ENCODE peak calls at places on chromosomes 7 and 10, in ten cellular contexts. P is astrocyte, V is GM10248, F is BJ, Z is HL-60, C is psoas muscle, T is HFFc6, A is AG04450, S is upper lobe of right lung, M is breast epithelium. N is an unnamed sample.

GRCh38 chr10:122276611-122277205 is 5.6 kb downstream of the BTBD16 start:
- DNase-seq in P (peak), V (no peak), F (no peak), Z (no peak), C (no peak), T (peak), A (no peak), S (no peak), M (no peak), N (no peak)

GRCh38 chr7:152076324-152076821 is 50.9 kb downstream of the GALNT11 start:
- DNase-seq in P (no peak), V (peak), F (no peak), Z (peak), C (no peak), T (no peak), A (no peak), S (no peak), M (no peak), N (peak)

GRCh38 chr10:70271996-70272924 is 11.5 kb downstream of the NPFFR1 start:
- DNase-seq in P (no peak), V (no peak), F (no peak), Z (no peak), C (no peak), T (no peak), A (no peak), S (no peak), M (no peak), N (no peak)

GRCh38 chr10:89414879-89415821 is 782 bp downstream of the IFIT5 start:
- DNase-seq in P (peak), V (peak), F (no peak), Z (no peak), C (peak), T (peak), A (no peak), S (peak), M (peak), N (peak)

GRCh38 chr10:132510174-132510611 is 27.4 kb upstream of the INPP5A start:
- DNase-seq in P (no peak), V (no peak), F (no peak), Z (no peak), C (no peak), T (no peak), A (no peak), S (no peak), M (no peak), N (no peak)

GRCh38 chr10:17873946-17874345 is 64.8 kb downstream of the MRC1 start:
- DNase-seq in P (no peak), V (no peak), F (no peak), Z (no peak), C (no peak), T (no peak), A (no peak), S (no peak), M (no peak), N (no peak)

GRCh38 chr7:19116121-19117080 is 1.0 kb downstream of the TWIST1 start:
- DNase-seq in P (peak), V (peak), F (no peak), Z (no peak), C (peak), T (no peak), A (no peak), S (peak), M (no peak), N (peak)

GRCh38 chr10:112141297-112141696 is 42.3 kb downstream of the GPAM start:
- DNase-seq in P (no peak), V (no peak), F (no peak), Z (peak), C (no peak), T (no peak), A (no peak), S (no peak), M (no peak), N (no peak)

GRCh38 chr7:36129048-36129534 is 24.0 kb upstream of the EEPD1 start:
- DNase-seq in P (peak), V (no peak), F (no peak), Z (no peak), C (peak), T (peak), A (no peak), S (no peak), M (no peak), N (no peak)

GRCh38 chr7:90791596-90791995 is 195.5 kb downstream of the CDK14 start:
- DNase-seq in P (no peak), V (no peak), F (no peak), Z (no peak), C (no peak), T (no peak), A (no peak), S (no peak), M (no peak), N (no peak)

GRCh38 chr10:36023939-36024338 is 381.8 kb upstream of the FZD8 start:
- DNase-seq in P (peak), V (no peak), F (peak), Z (no peak), C (no peak), T (peak), A (peak), S (no peak), M (no peak), N (no peak)

GRCh38 chr10:127979017-127979416 is 72.1 kb downstream of the PTPRE start:
- DNase-seq in P (no peak), V (no peak), F (no peak), Z (no peak), C (no peak), T (no peak), A (no peak), S (no peak), M (no peak), N (no peak)

GRCh38 chr10:27223964-27224363 is 16.6 kb downstream of the ACBD5 start:
- DNase-seq in P (no peak), V (no peak), F (no peak), Z (peak), C (peak), T (peak), A (no peak), S (no peak), M (no peak), N (peak)

GRCh38 chr7:2999078-2999500 is 44.6 kb downstream of the CARD11 start:
- DNase-seq in P (no peak), V (no peak), F (no peak), Z (no peak), C (no peak), T (no peak), A (no peak), S (peak), M (no peak), N (no peak)

GRCh38 chr7:105678811-105679495 is 97.7 kb upstream of the EFCAB10 start:
- DNase-seq in P (no peak), V (peak), F (no peak), Z (peak), C (peak), T (no peak), A (no peak), S (peak), M (peak), N (peak)

GRCh38 chr10:31213959-31214358 is 105.1 kb upstream of the ZEB1 start:
- DNase-seq in P (no peak), V (no peak), F (no peak), Z (no peak), C (no peak), T (no peak), A (no peak), S (no peak), M (no peak), N (no peak)

GRCh38 chr7:108071551-108071950 is 58.6 kb downstream of the LAMB4 start:
- DNase-seq in P (no peak), V (no peak), F (no peak), Z (no peak), C (no peak), T (no peak), A (no peak), S (no peak), M (no peak), N (no peak)

GRCh38 chr10:98045785-98046389 is 15.5 kb upstream of the CRTAC1 start:
- DNase-seq in P (peak), V (peak), F (no peak), Z (peak), C (peak), T (peak), A (peak), S (peak), M (no peak), N (peak)

GRCh38 chr7:111732923-111733322 is 170.6 kb upstream of the IMMP2L start:
- DNase-seq in P (no peak), V (no peak), F (no peak), Z (no peak), C (no peak), T (no peak), A (no peak), S (no peak), M (no peak), N (no peak)

GRCh38 chr10:29304259-29305030 is 15.6 kb downstream of the LYZL1 start:
- DNase-seq in P (peak), V (peak), F (peak), Z (peak), C (peak), T (peak), A (peak), S (no peak), M (peak), N (peak)

GRCh38 chr7:97858221-97858620 is 14.0 kb downstream of the ASNS start:
- DNase-seq in P (no peak), V (no peak), F (no peak), Z (peak), C (no peak), T (no peak), A (no peak), S (no peak), M (no peak), N (no peak)

DNA sequence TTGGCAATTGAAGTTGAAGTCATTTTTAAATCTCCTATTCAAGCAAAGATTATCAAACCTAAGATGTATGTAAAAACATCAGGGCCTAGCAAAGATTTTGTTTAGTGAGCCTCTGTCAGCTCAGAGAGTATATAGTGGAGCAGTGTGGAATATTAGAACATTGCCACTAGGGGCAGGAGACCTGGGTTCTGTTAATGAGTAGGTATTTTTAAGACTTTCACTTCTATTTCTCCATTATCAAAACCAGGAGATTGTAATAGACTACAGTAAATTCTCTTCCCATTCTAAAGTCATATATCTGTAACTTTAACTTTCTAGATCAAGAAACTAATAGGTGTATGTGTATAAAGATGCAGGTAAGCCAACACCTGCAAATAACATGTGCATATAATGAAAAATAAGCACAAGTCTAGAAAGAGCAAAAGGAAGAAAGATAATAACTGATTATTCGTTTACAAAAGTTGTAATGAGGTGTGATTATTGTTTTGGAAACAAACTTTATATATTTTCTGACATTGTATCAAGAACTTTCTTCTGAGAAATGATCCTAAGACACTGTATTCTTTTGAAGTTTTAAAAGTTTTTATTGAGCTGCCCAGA is 64.4 kb downstream of the KCND2 start:
- DNase-seq in P (no peak), V (peak), F (no peak), Z (no peak), C (no peak), T (no peak), A (no peak), S (no peak), M (no peak), N (peak)
- TF ChIP-seq CTCF in P (peak), V (peak), F (peak), Z (peak), C (no peak), T (peak), A (peak), S (peak), M (no peak), N (no peak)

GRCh38 chr7:155300641-155301452 is 3.2 kb downstream of the INSIG1 start:
- DNase-seq in P (no peak), V (no peak), F (no peak), Z (no peak), C (no peak), T (no peak), A (no peak), S (no peak), M (no peak), N (no peak)
- TF ChIP-seq CTCF in P (no peak), V (no peak), F (no peak), Z (no peak), C (no peak), T (no peak), A (no peak), S (no peak), M (no peak), N (no peak)

GRCh38 chr7:88357794-88358533 is 51.3 kb upstream of the STEAP4 start:
- DNase-seq in P (no peak), V (no peak), F (no peak), Z (peak), C (no peak), T (no peak), A (no peak), S (no peak), M (no peak), N (no peak)
- TF ChIP-seq CTCF in P (peak), V (peak), F (no peak), Z (peak), C (peak), T (no peak), A (no peak), S (peak), M (no peak), N (no peak)

DNA sequence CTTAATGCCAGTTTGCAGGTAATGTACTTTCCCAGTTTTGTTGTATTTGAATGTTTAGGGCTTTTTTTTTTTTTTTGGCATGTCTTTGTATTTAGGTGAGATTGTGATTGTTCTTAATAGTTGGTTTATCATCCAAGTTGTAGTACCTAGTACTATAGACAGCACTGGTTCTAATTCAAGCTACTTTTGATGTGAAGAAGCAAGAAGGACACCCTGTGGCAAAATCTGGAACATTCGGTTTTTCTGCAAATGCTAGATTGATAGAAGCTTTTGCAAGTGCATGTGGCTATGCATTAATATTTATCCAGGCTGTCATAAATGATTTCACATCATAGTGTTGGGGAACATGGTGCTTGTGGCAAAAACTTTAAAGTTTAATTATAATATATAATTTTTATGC is 248.9 kb downstream of the FOXP2 start:
- DNase-seq in P (peak), V (no peak), F (no peak), Z (no peak), C (no peak), T (peak), A (peak), S (no peak), M (no peak), N (no peak)
- TF ChIP-seq CTCF in P (peak), V (peak), F (no peak), Z (no peak), C (no peak), T (peak), A (peak), S (no peak), M (no peak), N (no peak)

DNA sequence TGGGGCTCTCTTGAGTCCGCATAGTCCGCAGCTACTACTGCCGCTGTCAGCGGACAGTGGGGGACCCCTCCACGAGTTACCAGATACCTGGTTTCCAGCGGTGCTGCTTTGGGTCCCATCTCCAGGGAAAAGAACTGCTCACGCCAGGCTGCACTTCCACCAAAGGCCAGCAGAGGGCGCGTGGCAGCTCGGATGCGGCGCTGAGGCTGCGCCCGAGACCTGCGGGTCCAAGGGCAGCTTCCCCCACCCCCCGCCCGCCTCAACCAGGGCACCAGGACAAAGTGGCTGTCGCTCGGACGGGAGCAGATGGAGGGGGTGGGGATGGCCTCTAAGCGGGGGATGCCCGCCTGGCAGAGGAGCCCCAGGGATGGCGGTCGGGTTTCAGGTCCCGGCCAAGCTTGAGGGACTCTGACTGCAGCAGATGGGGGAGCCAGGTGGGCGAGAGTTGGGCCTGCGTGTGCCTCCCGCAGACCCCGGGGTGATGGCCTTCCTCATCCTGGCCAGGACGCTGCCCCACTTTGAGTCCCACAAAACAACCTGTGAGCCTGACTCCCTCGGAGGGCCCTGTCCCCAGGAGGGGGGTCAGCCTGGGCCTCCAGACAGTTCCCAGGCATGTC is 23.8 kb upstream of the ZNF735 start:
- DNase-seq in P (no peak), V (no peak), F (no peak), Z (no peak), C (peak), T (no peak), A (no peak), S (no peak), M (no peak), N (peak)
- TF ChIP-seq CTCF in P (no peak), V (no peak), F (peak), Z (no peak), C (peak), T (peak), A (peak), S (peak), M (no peak), N (peak)

GRCh38 chr10:77925795-77926565 is 575 bp downstream of the DLG5 start:
- DNase-seq in P (no peak), V (peak), F (no peak), Z (peak), C (peak), T (no peak), A (no peak), S (peak), M (peak), N (peak)
- TF ChIP-seq CTCF in P (no peak), V (peak), F (no peak), Z (no peak), C (no peak), T (no peak), A (no peak), S (no peak), M (no peak), N (no peak)

DNA sequence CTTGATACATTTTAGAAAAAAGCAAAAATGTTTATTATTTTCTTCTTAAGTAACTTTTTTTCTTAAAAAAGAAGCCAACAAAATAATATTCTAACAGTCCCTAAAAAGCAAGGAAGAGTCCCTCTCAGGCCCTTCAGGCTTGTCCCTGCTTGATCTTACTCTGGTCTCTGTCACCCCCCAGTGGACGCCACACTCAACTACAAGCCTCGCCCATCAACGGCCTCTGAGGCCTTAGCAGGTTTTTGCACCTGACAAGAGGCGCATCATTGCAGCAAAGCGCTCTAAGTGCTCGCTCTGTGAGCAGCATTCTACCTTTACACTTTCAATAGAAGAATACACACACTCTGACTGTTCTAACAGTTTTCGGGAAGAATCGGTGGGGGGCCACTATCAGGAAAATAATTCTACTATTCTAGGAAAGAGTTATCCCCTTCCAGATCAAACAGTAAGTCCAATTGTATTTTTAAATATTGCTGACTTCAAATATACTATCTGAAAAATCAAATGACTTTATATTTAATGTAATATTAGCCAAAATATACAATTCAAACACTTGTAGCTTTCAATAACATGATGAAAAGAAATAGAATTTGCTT is 139.2 kb downstream of the USP6NL start:
- DNase-seq in P (peak), V (peak), F (no peak), Z (peak), C (peak), T (peak), A (peak), S (no peak), M (no peak), N (peak)
- TF ChIP-seq CTCF in P (peak), V (peak), F (peak), Z (peak), C (peak), T (peak), A (peak), S (peak), M (peak), N (peak)

GRCh38 chr10:61592581-61592980 is 70.1 kb upstream of the CABCOCO1 start:
- DNase-seq in P (no peak), V (no peak), F (no peak), Z (no peak), C (no peak), T (peak), A (no peak), S (no peak), M (no peak), N (peak)
- TF ChIP-seq CTCF in P (no peak), V (peak), F (peak), Z (peak), C (no peak), T (peak), A (no peak), S (peak), M (no peak), N (peak)

GRCh38 chr10:44028384-44029137 is 356.3 kb downstream of the CXCL12 start:
- DNase-seq in P (no peak), V (no peak), F (no peak), Z (no peak), C (no peak), T (no peak), A (no peak), S (no peak), M (no peak), N (no peak)
- TF ChIP-seq CTCF in P (no peak), V (no peak), F (no peak), Z (no peak), C (no peak), T (no peak), A (no peak), S (no peak), M (no peak), N (no peak)